ENCODE peak calls at places on chromosomes 16 and 17, in eight cellular contexts. One of them, this sample, is unnamed.

GRCh38 chr16:56691885-56692284 is 9.6 kb downstream of the MT1X start:
- DNase-seq in fibroblast of mammary gland: peak; percentile 30
- DNase-seq in mesendoderm: peak; percentile 87
- DNase-seq in IMR-90: peak; percentile 17
- DNase-seq in SJCRH30: peak; percentile 30
- DNase-seq in transverse colon: peak; percentile 46
- DNase-seq in fibroblast of lung: peak; percentile 39
- DNase-seq in astrocyte of the cerebellum: no peak
- DNase-seq in this sample: peak; percentile 75

GRCh38 chr16:12090162-12090552 is 113.6 kb downstream of the SNX29 start:
- DNase-seq in fibroblast of mammary gland: no peak
- DNase-seq in mesendoderm: peak; percentile 64
- DNase-seq in IMR-90: no peak
- DNase-seq in SJCRH30: no peak
- DNase-seq in transverse colon: no peak
- DNase-seq in fibroblast of lung: no peak
- DNase-seq in astrocyte of the cerebellum: no peak
- DNase-seq in this sample: no peak

GRCh38 chr17:75516619-75517276 is 420 bp downstream of the TSEN54 start:
- DNase-seq in fibroblast of mammary gland: no peak
- DNase-seq in mesendoderm: peak; percentile 60
- DNase-seq in IMR-90: no peak
- DNase-seq in SJCRH30: peak; percentile 69
- DNase-seq in transverse colon: peak; percentile 41
- DNase-seq in fibroblast of lung: peak; percentile 10
- DNase-seq in astrocyte of the cerebellum: no peak
- DNase-seq in this sample: peak; percentile 41

GRCh38 chr16:14452066-14452465 is 178.0 kb downstream of the PARN start:
- DNase-seq in fibroblast of mammary gland: peak; percentile 6
- DNase-seq in mesendoderm: no peak
- DNase-seq in IMR-90: peak; percentile 55
- DNase-seq in SJCRH30: no peak
- DNase-seq in transverse colon: no peak
- DNase-seq in fibroblast of lung: no peak
- DNase-seq in astrocyte of the cerebellum: no peak
- DNase-seq in this sample: no peak

GRCh38 chr17:35732806-35733136 is 1.3 kb downstream of the RASL10B start:
- DNase-seq in fibroblast of mammary gland: no peak
- DNase-seq in mesendoderm: no peak
- DNase-seq in IMR-90: no peak
- DNase-seq in SJCRH30: no peak
- DNase-seq in transverse colon: no peak
- DNase-seq in fibroblast of lung: no peak
- DNase-seq in astrocyte of the cerebellum: no peak
- DNase-seq in this sample: no peak

GRCh38 chr17:66831383-66832220 is 3.3 kb upstream of the CACNG5 start:
- DNase-seq in fibroblast of mammary gland: no peak
- DNase-seq in mesendoderm: no peak
- DNase-seq in IMR-90: no peak
- DNase-seq in SJCRH30: peak; percentile 18
- DNase-seq in transverse colon: no peak
- DNase-seq in fibroblast of lung: no peak
- DNase-seq in astrocyte of the cerebellum: no peak
- DNase-seq in this sample: no peak

GRCh38 chr17:74287203-74287602 is 13.2 kb downstream of the DNAI2 start:
- DNase-seq in fibroblast of mammary gland: no peak
- DNase-seq in mesendoderm: no peak
- DNase-seq in IMR-90: no peak
- DNase-seq in SJCRH30: no peak
- DNase-seq in transverse colon: no peak
- DNase-seq in fibroblast of lung: no peak
- DNase-seq in astrocyte of the cerebellum: no peak
- DNase-seq in this sample: no peak

GRCh38 chr16:81564368-81565060 is 119.9 kb downstream of the CMIP start:
- DNase-seq in fibroblast of mammary gland: no peak
- DNase-seq in mesendoderm: no peak
- DNase-seq in IMR-90: no peak
- DNase-seq in SJCRH30: no peak
- DNase-seq in transverse colon: no peak
- DNase-seq in fibroblast of lung: peak; percentile 62
- DNase-seq in astrocyte of the cerebellum: peak; percentile 15
- DNase-seq in this sample: no peak

GRCh38 chr17:15952916-15953865 is 8.3 kb downstream of the ADORA2B start:
- DNase-seq in fibroblast of mammary gland: no peak
- DNase-seq in mesendoderm: no peak
- DNase-seq in IMR-90: no peak
- DNase-seq in SJCRH30: no peak
- DNase-seq in transverse colon: no peak
- DNase-seq in fibroblast of lung: no peak
- DNase-seq in astrocyte of the cerebellum: no peak
- DNase-seq in this sample: no peak

GRCh38 chr17:79987187-79987889 is 48.3 kb downstream of the TBC1D16 start:
- DNase-seq in fibroblast of mammary gland: peak; percentile 21
- DNase-seq in mesendoderm: peak; percentile 42
- DNase-seq in IMR-90: no peak
- DNase-seq in SJCRH30: no peak
- DNase-seq in transverse colon: no peak
- DNase-seq in fibroblast of lung: peak; percentile 21
- DNase-seq in astrocyte of the cerebellum: no peak
- DNase-seq in this sample: no peak

GRCh38 chr16:27429981-27430441 is 28.0 kb downstream of the IL21R start:
- DNase-seq in fibroblast of mammary gland: no peak
- DNase-seq in mesendoderm: no peak
- DNase-seq in IMR-90: no peak
- DNase-seq in SJCRH30: no peak
- DNase-seq in transverse colon: no peak
- DNase-seq in fibroblast of lung: no peak
- DNase-seq in astrocyte of the cerebellum: no peak
- DNase-seq in this sample: no peak

GRCh38 chr16:48629016-48629415 is 19.0 kb upstream of the N4BP1 start:
- DNase-seq in fibroblast of mammary gland: no peak
- DNase-seq in mesendoderm: no peak
- DNase-seq in IMR-90: no peak
- DNase-seq in SJCRH30: no peak
- DNase-seq in transverse colon: no peak
- DNase-seq in fibroblast of lung: no peak
- DNase-seq in astrocyte of the cerebellum: no peak
- DNase-seq in this sample: no peak

GRCh38 chr16:57764006-57764340 is 28.4 kb downstream of the KATNB1 start:
- DNase-seq in fibroblast of mammary gland: no peak
- DNase-seq in mesendoderm: no peak
- DNase-seq in IMR-90: no peak
- DNase-seq in SJCRH30: no peak
- DNase-seq in transverse colon: no peak
- DNase-seq in fibroblast of lung: no peak
- DNase-seq in astrocyte of the cerebellum: no peak
- DNase-seq in this sample: no peak

GRCh38 chr17:65278050-65278819 is 141.1 kb downstream of the RGS9 start:
- DNase-seq in fibroblast of mammary gland: peak; percentile 41
- DNase-seq in mesendoderm: peak; percentile 87
- DNase-seq in IMR-90: peak; percentile 62
- DNase-seq in SJCRH30: peak; percentile 77
- DNase-seq in transverse colon: peak; percentile 72
- DNase-seq in fibroblast of lung: peak; percentile 67
- DNase-seq in astrocyte of the cerebellum: peak; percentile 56
- DNase-seq in this sample: peak; percentile 48

GRCh38 chr17:49631496-49631895 is 46.4 kb downstream of the SPOP start:
- DNase-seq in fibroblast of mammary gland: no peak
- DNase-seq in mesendoderm: peak; percentile 34
- DNase-seq in IMR-90: no peak
- DNase-seq in SJCRH30: no peak
- DNase-seq in transverse colon: no peak
- DNase-seq in fibroblast of lung: peak; percentile 55
- DNase-seq in astrocyte of the cerebellum: no peak
- DNase-seq in this sample: no peak

GRCh38 chr16:87823146-87823929 is 46.0 kb downstream of the SLC7A5 start:
- DNase-seq in fibroblast of mammary gland: no peak
- DNase-seq in mesendoderm: no peak
- DNase-seq in IMR-90: no peak
- DNase-seq in SJCRH30: no peak
- DNase-seq in transverse colon: no peak
- DNase-seq in fibroblast of lung: no peak
- DNase-seq in astrocyte of the cerebellum: no peak
- DNase-seq in this sample: no peak

GRCh38 chr17:930258-930657 is 49.3 kb downstream of the NXN start:
- DNase-seq in fibroblast of mammary gland: no peak
- DNase-seq in mesendoderm: no peak
- DNase-seq in IMR-90: no peak
- DNase-seq in SJCRH30: no peak
- DNase-seq in transverse colon: no peak
- DNase-seq in fibroblast of lung: no peak
- DNase-seq in astrocyte of the cerebellum: no peak
- DNase-seq in this sample: no peak

GRCh38 chr17:54085020-54085419 is 262.3 kb downstream of the KIF2B start:
- DNase-seq in fibroblast of mammary gland: no peak
- DNase-seq in mesendoderm: no peak
- DNase-seq in IMR-90: no peak
- DNase-seq in SJCRH30: no peak
- DNase-seq in transverse colon: no peak
- DNase-seq in fibroblast of lung: no peak
- DNase-seq in astrocyte of the cerebellum: no peak
- DNase-seq in this sample: no peak

GRCh38 chr16:10027553-10027952 is 154.7 kb downstream of the GRIN2A start:
- DNase-seq in fibroblast of mammary gland: no peak
- DNase-seq in mesendoderm: no peak
- DNase-seq in IMR-90: no peak
- DNase-seq in SJCRH30: no peak
- DNase-seq in transverse colon: no peak
- DNase-seq in fibroblast of lung: no peak
- DNase-seq in astrocyte of the cerebellum: no peak
- DNase-seq in this sample: no peak

GRCh38 chr17:17826340-17826708 is 10.5 kb downstream of the SREBF1 start:
- DNase-seq in fibroblast of mammary gland: no peak
- DNase-seq in mesendoderm: no peak
- DNase-seq in IMR-90: no peak
- DNase-seq in SJCRH30: no peak
- DNase-seq in transverse colon: no peak
- DNase-seq in fibroblast of lung: no peak
- DNase-seq in astrocyte of the cerebellum: no peak
- DNase-seq in this sample: no peak

GRCh38 chr16:1993731-1994131 is 4.0 kb downstream of the SYNGR3 start:
- DNase-seq in fibroblast of mammary gland: peak; percentile 43
- DNase-seq in mesendoderm: no peak
- DNase-seq in IMR-90: peak; percentile 46
- DNase-seq in SJCRH30: no peak
- DNase-seq in transverse colon: no peak
- DNase-seq in fibroblast of lung: no peak
- DNase-seq in astrocyte of the cerebellum: no peak
- DNase-seq in this sample: no peak

GRCh38 chr17:47726796-47727703 is 6.0 kb upstream of the TBX21 start:
- DNase-seq in fibroblast of mammary gland: no peak
- DNase-seq in mesendoderm: peak; percentile 39
- DNase-seq in IMR-90: no peak
- DNase-seq in SJCRH30: no peak
- DNase-seq in transverse colon: no peak
- DNase-seq in fibroblast of lung: no peak
- DNase-seq in astrocyte of the cerebellum: no peak
- DNase-seq in this sample: no peak

GRCh38 chr16:4058386-4058785 is 57.9 kb downstream of the ADCY9 start:
- DNase-seq in fibroblast of mammary gland: no peak
- DNase-seq in mesendoderm: no peak
- DNase-seq in IMR-90: peak; percentile 44
- DNase-seq in SJCRH30: no peak
- DNase-seq in transverse colon: no peak
- DNase-seq in fibroblast of lung: no peak
- DNase-seq in astrocyte of the cerebellum: no peak
- DNase-seq in this sample: no peak
- H3K4me3 ChIP-seq in fibroblast of mammary gland: no peak overlapping the region
- H3K4me3 ChIP-seq in mesendoderm: no peak overlapping the region
- H3K4me3 ChIP-seq in IMR-90: no peak overlapping the region
- H3K4me3 ChIP-seq in SJCRH30: no peak overlapping the region
- H3K4me3 ChIP-seq in transverse colon: no peak overlapping the region
- H3K4me3 ChIP-seq in fibroblast of lung: no peak overlapping the region
- H3K4me3 ChIP-seq in astrocyte of the cerebellum: no peak overlapping the region
- H3K4me3 ChIP-seq in this sample: no peak overlapping the region

DNA sequence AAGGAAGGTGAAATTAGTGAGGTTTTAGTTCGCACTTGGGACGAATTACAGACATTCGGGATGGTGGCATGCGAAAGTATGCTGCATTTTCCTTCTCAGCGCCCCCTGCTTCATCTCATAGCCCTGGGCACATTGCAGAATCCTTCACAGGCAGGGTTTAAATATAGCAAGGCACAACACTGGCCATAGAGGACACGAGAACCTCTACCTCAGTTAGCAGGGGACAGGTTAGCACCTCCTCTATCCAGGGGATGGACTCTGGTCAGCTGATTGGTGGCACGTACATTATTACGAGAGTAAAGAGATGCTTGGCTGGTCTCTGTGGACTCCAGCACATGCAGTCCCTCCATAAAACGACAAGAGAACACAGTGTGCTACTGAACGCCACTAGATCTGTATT is 47.5 kb downstream of the MAP2K6 start:
- DNase-seq in fibroblast of mammary gland: no peak
- DNase-seq in mesendoderm: no peak
- DNase-seq in IMR-90: no peak
- DNase-seq in SJCRH30: no peak
- DNase-seq in transverse colon: no peak
- DNase-seq in fibroblast of lung: no peak
- DNase-seq in astrocyte of the cerebellum: no peak
- DNase-seq in this sample: no peak
- H3K4me3 ChIP-seq in fibroblast of mammary gland: no peak overlapping the region
- H3K4me3 ChIP-seq in mesendoderm: no peak overlapping the region
- H3K4me3 ChIP-seq in IMR-90: no peak overlapping the region
- H3K4me3 ChIP-seq in SJCRH30: no peak overlapping the region
- H3K4me3 ChIP-seq in transverse colon: no peak overlapping the region
- H3K4me3 ChIP-seq in fibroblast of lung: no peak overlapping the region
- H3K4me3 ChIP-seq in astrocyte of the cerebellum: no peak overlapping the region
- H3K4me3 ChIP-seq in this sample: no peak overlapping the region

DNA sequence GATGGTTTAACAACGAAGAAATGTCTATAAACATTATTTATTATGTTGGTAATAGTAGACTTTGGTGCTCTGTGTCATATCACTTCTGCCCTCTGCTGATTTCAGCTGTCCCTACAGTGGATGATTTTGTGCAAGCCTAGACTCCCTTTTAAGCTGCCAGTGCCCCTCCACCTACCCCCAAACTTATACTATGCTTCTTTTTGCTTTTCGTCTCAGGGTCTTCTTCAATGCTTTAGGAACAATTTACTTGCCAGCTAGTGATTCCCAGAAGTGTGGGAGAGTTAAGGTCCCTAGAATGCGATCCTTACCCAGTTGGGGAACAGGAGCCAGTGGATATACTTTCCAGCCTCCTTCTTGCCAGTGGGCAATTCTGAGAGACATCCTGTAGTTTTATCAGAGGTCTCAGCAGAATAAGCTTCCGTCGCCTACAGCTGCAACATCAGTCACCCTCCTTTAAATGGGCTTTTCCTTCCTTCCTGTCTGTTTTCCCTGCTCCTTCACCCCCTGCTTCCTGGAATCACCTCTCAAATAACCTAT is 4.1 kb downstream of the ICAM2 start:
- DNase-seq in fibroblast of mammary gland: no peak
- DNase-seq in mesendoderm: no peak
- DNase-seq in IMR-90: no peak
- DNase-seq in SJCRH30: no peak
- DNase-seq in transverse colon: no peak
- DNase-seq in fibroblast of lung: no peak
- DNase-seq in astrocyte of the cerebellum: no peak
- DNase-seq in this sample: no peak
- H3K4me3 ChIP-seq in fibroblast of mammary gland: no peak overlapping the region
- H3K4me3 ChIP-seq in mesendoderm: no peak overlapping the region
- H3K4me3 ChIP-seq in IMR-90: no peak overlapping the region
- H3K4me3 ChIP-seq in SJCRH30: no peak overlapping the region
- H3K4me3 ChIP-seq in transverse colon: no peak overlapping the region
- H3K4me3 ChIP-seq in fibroblast of lung: no peak overlapping the region
- H3K4me3 ChIP-seq in astrocyte of the cerebellum: no peak overlapping the region
- H3K4me3 ChIP-seq in this sample: no peak overlapping the region

GRCh38 chr16:6020162-6020980 is 922.8 kb upstream of the EEF2KMT start:
- DNase-seq in fibroblast of mammary gland: no peak
- DNase-seq in mesendoderm: peak; percentile 14
- DNase-seq in IMR-90: no peak
- DNase-seq in SJCRH30: no peak
- DNase-seq in transverse colon: no peak
- DNase-seq in fibroblast of lung: peak; percentile 12
- DNase-seq in astrocyte of the cerebellum: no peak
- DNase-seq in this sample: no peak
- H3K4me3 ChIP-seq in fibroblast of mammary gland: no peak overlapping the region
- H3K4me3 ChIP-seq in mesendoderm: no peak overlapping the region
- H3K4me3 ChIP-seq in IMR-90: no peak overlapping the region
- H3K4me3 ChIP-seq in SJCRH30: no peak overlapping the region
- H3K4me3 ChIP-seq in transverse colon: no peak overlapping the region
- H3K4me3 ChIP-seq in fibroblast of lung: no peak overlapping the region
- H3K4me3 ChIP-seq in astrocyte of the cerebellum: peak overlapping the region; percentile 25
- H3K4me3 ChIP-seq in this sample: no peak overlapping the region